ENCODE peak calls at places on chromosomes 3 and 15, in nine cellular contexts. L, R, U, M, Y, V, H, B and G are unnamed samples.

GRCh38 chr3:33787328-33788009 is 11.0 kb upstream of the PDCD6IP start:
- DNase-seq in L (peak; percentile 17), R (peak; percentile 83), U (peak; percentile 57), M (peak; percentile 29), Y (peak; percentile 21), V (peak; percentile 62), H (peak; percentile 70), B (no peak), G (no peak)

GRCh38 chr15:67768592-67768991 is 56.7 kb upstream of the SKOR1 start:
- DNase-seq in L (no peak), R (no peak), U (no peak), M (no peak), Y (no peak), V (no peak), H (no peak), B (no peak), G (no peak)

GRCh38 chr3:184380210-184380626 is 364 bp downstream of the CHRD start:
- DNase-seq in L (no peak), R (peak; percentile 31), U (peak; percentile 87), M (no peak), Y (no peak), V (peak; percentile 89), H (no peak), B (no peak), G (no peak)

GRCh38 chr3:132645058-132645457 is 14.6 kb downstream of the ACAD11 start:
- DNase-seq in L (no peak), R (no peak), U (no peak), M (no peak), Y (no peak), V (no peak), H (no peak), B (no peak), G (no peak)

GRCh38 chr3:116291141-116291540 is 154.1 kb downstream of the LSAMP start:
- DNase-seq in L (no peak), R (no peak), U (no peak), M (no peak), Y (no peak), V (no peak), H (no peak), B (no peak), G (no peak)

GRCh38 chr15:42736178-42736792 is 643 bp downstream of the CDAN1 start:
- DNase-seq in L (no peak), R (peak; percentile 7), U (peak; percentile 63), M (peak; percentile 13), Y (peak; percentile 6), V (peak; percentile 63), H (peak; percentile 70), B (no peak), G (no peak)

GRCh38 chr3:189655617-189656016 is 24.4 kb downstream of the TP63 start:
- DNase-seq in L (no peak), R (no peak), U (no peak), M (no peak), Y (no peak), V (no peak), H (no peak), B (no peak), G (no peak)

GRCh38 chr3:3170998-3171397 is 8.5 kb downstream of the CRBN start:
- DNase-seq in L (no peak), R (peak; percentile 57), U (no peak), M (no peak), Y (no peak), V (no peak), H (no peak), B (no peak), G (no peak)

GRCh38 chr15:80876034-80876433 is 96.9 kb downstream of the CEMIP start:
- DNase-seq in L (no peak), R (peak; percentile 24), U (no peak), M (no peak), Y (no peak), V (peak; percentile 76), H (no peak), B (no peak), G (no peak)

GRCh38 chr15:79046691-79047404 is 43.7 kb downstream of the RASGRF1 start:
- DNase-seq in L (no peak), R (no peak), U (no peak), M (no peak), Y (no peak), V (no peak), H (no peak), B (no peak), G (no peak)

GRCh38 chr3:36677331-36678007 is 86.9 kb downstream of the DCLK3 start:
- DNase-seq in L (no peak), R (peak; percentile 75), U (peak; percentile 66), M (no peak), Y (no peak), V (no peak), H (no peak), B (no peak), G (peak; percentile 91)

GRCh38 chr3:70856414-70857162 is 544.1 kb upstream of the MDFIC2 start:
- DNase-seq in L (no peak), R (peak; percentile 94), U (peak; percentile 12), M (peak; percentile 8), Y (no peak), V (no peak), H (no peak), B (no peak), G (no peak)

GRCh38 chr15:63244976-63245645 is 32.3 kb upstream of the APH1B start:
- DNase-seq in L (no peak), R (peak; percentile 42), U (no peak), M (no peak), Y (no peak), V (no peak), H (no peak), B (no peak), G (no peak)

GRCh38 chr15:31503256-31503655 is 176.6 kb downstream of the KLF13 start:
- DNase-seq in L (no peak), R (no peak), U (no peak), M (no peak), Y (no peak), V (no peak), H (peak; percentile 38), B (no peak), G (no peak)

GRCh38 chr3:65811050-65811766 is 227.5 kb downstream of the MAGI1 start:
- DNase-seq in L (no peak), R (peak; percentile 55), U (peak; percentile 10), M (no peak), Y (no peak), V (peak; percentile 73), H (no peak), B (no peak), G (no peak)

GRCh38 chr15:80890341-80890972 is 99.2 kb downstream of the MESD start:
- DNase-seq in L (no peak), R (no peak), U (no peak), M (no peak), Y (no peak), V (no peak), H (no peak), B (no peak), G (no peak)

GRCh38 chr3:55630921-55631299 is 143.8 kb upstream of the WNT5A start:
- DNase-seq in L (no peak), R (no peak), U (no peak), M (no peak), Y (no peak), V (no peak), H (no peak), B (no peak), G (no peak)

GRCh38 chr3:82355228-82355627 is 593.8 kb upstream of the GBE1 start:
- DNase-seq in L (no peak), R (no peak), U (no peak), M (no peak), Y (no peak), V (no peak), H (no peak), B (no peak), G (no peak)

GRCh38 chr3:156429125-156429524 is 125.8 kb downstream of the SSR3 start:
- DNase-seq in L (no peak), R (no peak), U (no peak), M (no peak), Y (no peak), V (no peak), H (no peak), B (no peak), G (no peak)

GRCh38 chr3:110504901-110505300 is 566.7 kb upstream of the NECTIN3 start:
- DNase-seq in L (no peak), R (no peak), U (no peak), M (no peak), Y (no peak), V (no peak), H (no peak), B (no peak), G (no peak)

GRCh38 chr3:52483577-52484495 is 11.3 kb upstream of the STAB1 start:
- DNase-seq in L (no peak), R (peak; percentile 31), U (peak; percentile 78), M (no peak), Y (no peak), V (no peak), H (no peak), B (no peak), G (peak; percentile 73)

GRCh38 chr3:10553586-10554235 is 48.3 kb upstream of the ATP2B2 start:
- DNase-seq in L (no peak), R (peak; percentile 3), U (no peak), M (no peak), Y (no peak), V (no peak), H (no peak), B (no peak), G (no peak)